ENCODE peak calls at places on chromosomes 2 and 18, in four cellular contexts. One of them, this sample, is unnamed.
A peak's percentile ranks its signal among the peaks of the same experiment; 100 is the strongest.

GRCh38 chr18:13242797-13243196 is 24.2 kb downstream of the LDLRAD4 start:
- DNase-seq in HCT116: no peak
- DNase-seq in HepG2: no peak
- DNase-seq in K562: no peak
- DNase-seq in this sample: no peak

GRCh38 chr18:73283032-73283431 is 415.2 kb upstream of the NETO1 start:
- DNase-seq in HCT116: no peak
- DNase-seq in HepG2: no peak
- DNase-seq in K562: no peak
- DNase-seq in this sample: no peak

GRCh38 chr2:95231723-95232122 is 24.4 kb downstream of the ZNF892 start:
- DNase-seq in HCT116: peak; percentile 66
- DNase-seq in HepG2: peak; percentile 85
- DNase-seq in K562: peak; percentile 69
- DNase-seq in this sample: peak; percentile 90

GRCh38 chr2:129443235-129443884 is 536.1 kb upstream of the RAB6C start:
- DNase-seq in HCT116: peak; percentile 60
- DNase-seq in HepG2: no peak
- DNase-seq in K562: no peak
- DNase-seq in this sample: no peak

GRCh38 chr2:86064006-86064405 is 41.7 kb downstream of the POLR1A start:
- DNase-seq in HCT116: no peak
- DNase-seq in HepG2: no peak
- DNase-seq in K562: no peak
- DNase-seq in this sample: no peak

GRCh38 chr2:164523026-164523425 is 98.3 kb downstream of the GRB14 start:
- DNase-seq in HCT116: no peak
- DNase-seq in HepG2: no peak
- DNase-seq in K562: no peak
- DNase-seq in this sample: no peak

GRCh38 chr2:96599941-96600340 is 38.2 kb downstream of the KANSL3 start:
- DNase-seq in HCT116: no peak
- DNase-seq in HepG2: no peak
- DNase-seq in K562: no peak
- DNase-seq in this sample: no peak

GRCh38 chr18:74898965-74899364 is 301.3 kb downstream of the ZNF407 start:
- DNase-seq in HCT116: no peak
- DNase-seq in HepG2: peak; percentile 6
- DNase-seq in K562: no peak
- DNase-seq in this sample: no peak

GRCh38 chr2:187915810-187916209 is 361.6 kb upstream of the TFPI start:
- DNase-seq in HCT116: no peak
- DNase-seq in HepG2: no peak
- DNase-seq in K562: no peak
- DNase-seq in this sample: no peak

GRCh38 chr2:106104332-106105062 is 89.6 kb downstream of the UXS1 start:
- DNase-seq in HCT116: peak; percentile 44
- DNase-seq in HepG2: peak; percentile 72
- DNase-seq in K562: peak; percentile 76
- DNase-seq in this sample: peak; percentile 67

GRCh38 chr2:83874066-83874465 is 585.0 kb downstream of the SUCLG1 start:
- DNase-seq in HCT116: no peak
- DNase-seq in HepG2: no peak
- DNase-seq in K562: no peak
- DNase-seq in this sample: no peak

GRCh38 chr2:208025037-208025813 is at the start of gene PLEKHM3:
- DNase-seq in HCT116: peak; percentile 71
- DNase-seq in HepG2: peak; percentile 75
- DNase-seq in K562: peak; percentile 66
- DNase-seq in this sample: no peak

GRCh38 chr2:21772624-21773023 is 648.9 kb downstream of the TDRD15 start:
- DNase-seq in HCT116: no peak
- DNase-seq in HepG2: no peak
- DNase-seq in K562: no peak
- DNase-seq in this sample: no peak

GRCh38 chr2:62219407-62220159 is 23.7 kb downstream of the B3GNT2 start:
- DNase-seq in HCT116: no peak
- DNase-seq in HepG2: no peak
- DNase-seq in K562: no peak
- DNase-seq in this sample: no peak

GRCh38 chr2:188986839-188987238 is 12.7 kb downstream of the COL3A1 start:
- DNase-seq in HCT116: no peak
- DNase-seq in HepG2: no peak
- DNase-seq in K562: no peak
- DNase-seq in this sample: no peak

GRCh38 chr2:235092433-235092832 is 140.6 kb downstream of the SH3BP4 start:
- DNase-seq in HCT116: no peak
- DNase-seq in HepG2: no peak
- DNase-seq in K562: no peak
- DNase-seq in this sample: no peak

GRCh38 chr2:27638709-27639108 is 9.9 kb downstream of the GPN1 start:
- DNase-seq in HCT116: no peak
- DNase-seq in HepG2: no peak
- DNase-seq in K562: no peak
- DNase-seq in this sample: no peak

GRCh38 chr2:230575640-230576324 is 136.9 kb upstream of the CAB39 start:
- DNase-seq in HCT116: peak; percentile 35
- DNase-seq in HepG2: no peak
- DNase-seq in K562: peak; percentile 72
- DNase-seq in this sample: no peak

GRCh38 chr2:106566050-106566449 is 78.9 kb downstream of the CD8B2 start:
- DNase-seq in HCT116: no peak
- DNase-seq in HepG2: peak; percentile 21
- DNase-seq in K562: no peak
- DNase-seq in this sample: no peak

GRCh38 chr2:138708682-138709241 is 71.4 kb downstream of the NXPH2 start:
- DNase-seq in HCT116: no peak
- DNase-seq in HepG2: no peak
- DNase-seq in K562: no peak
- DNase-seq in this sample: no peak

GRCh38 chr2:182868423-182868822 is 2.0 kb upstream of the FRZB start:
- DNase-seq in HCT116: no peak
- DNase-seq in HepG2: no peak
- DNase-seq in K562: no peak
- DNase-seq in this sample: no peak

GRCh38 chr2:44945676-44946427 is 4.3 kb downstream of the SIX3 start:
- DNase-seq in HCT116: no peak
- DNase-seq in HepG2: no peak
- DNase-seq in K562: no peak
- DNase-seq in this sample: no peak

GRCh38 chr2:126358122-126358521 is 297.8 kb upstream of the GYPC start:
- DNase-seq in HCT116: no peak
- DNase-seq in HepG2: no peak
- DNase-seq in K562: no peak
- DNase-seq in this sample: no peak
- TF ChIP-seq FOSL1 in HCT116: no peak
- TF ChIP-seq FOSL1 in HepG2: no peak
- TF ChIP-seq FOSL1 in K562: no peak
- TF ChIP-seq FOSL1 in this sample: no peak

GRCh38 chr2:239598011-239598731 is 197.4 kb upstream of the HDAC4 start:
- DNase-seq in HCT116: no peak
- DNase-seq in HepG2: no peak
- DNase-seq in K562: no peak
- DNase-seq in this sample: no peak
- TF ChIP-seq FOSL1 in HCT116: no peak
- TF ChIP-seq FOSL1 in HepG2: no peak
- TF ChIP-seq FOSL1 in K562: no peak
- TF ChIP-seq FOSL1 in this sample: no peak

GRCh38 chr2:128214251-128214650 is 104.4 kb downstream of the HS6ST1 start:
- DNase-seq in HCT116: no peak
- DNase-seq in HepG2: no peak
- DNase-seq in K562: no peak
- DNase-seq in this sample: no peak

GRCh38 chr2:128217671-128218070 is 101.0 kb downstream of the HS6ST1 start:
- DNase-seq in HCT116: no peak
- DNase-seq in HepG2: no peak
- DNase-seq in K562: no peak
- DNase-seq in this sample: no peak

GRCh38 chr2:128214866-128215460 is 103.7 kb downstream of the HS6ST1 start:
- DNase-seq in HCT116: no peak
- DNase-seq in HepG2: no peak
- DNase-seq in K562: no peak
- DNase-seq in this sample: no peak

GRCh38 chr2:128219891-128220290 is 98.8 kb downstream of the HS6ST1 start:
- DNase-seq in HCT116: no peak
- DNase-seq in HepG2: no peak
- DNase-seq in K562: no peak
- DNase-seq in this sample: no peak

DNA sequence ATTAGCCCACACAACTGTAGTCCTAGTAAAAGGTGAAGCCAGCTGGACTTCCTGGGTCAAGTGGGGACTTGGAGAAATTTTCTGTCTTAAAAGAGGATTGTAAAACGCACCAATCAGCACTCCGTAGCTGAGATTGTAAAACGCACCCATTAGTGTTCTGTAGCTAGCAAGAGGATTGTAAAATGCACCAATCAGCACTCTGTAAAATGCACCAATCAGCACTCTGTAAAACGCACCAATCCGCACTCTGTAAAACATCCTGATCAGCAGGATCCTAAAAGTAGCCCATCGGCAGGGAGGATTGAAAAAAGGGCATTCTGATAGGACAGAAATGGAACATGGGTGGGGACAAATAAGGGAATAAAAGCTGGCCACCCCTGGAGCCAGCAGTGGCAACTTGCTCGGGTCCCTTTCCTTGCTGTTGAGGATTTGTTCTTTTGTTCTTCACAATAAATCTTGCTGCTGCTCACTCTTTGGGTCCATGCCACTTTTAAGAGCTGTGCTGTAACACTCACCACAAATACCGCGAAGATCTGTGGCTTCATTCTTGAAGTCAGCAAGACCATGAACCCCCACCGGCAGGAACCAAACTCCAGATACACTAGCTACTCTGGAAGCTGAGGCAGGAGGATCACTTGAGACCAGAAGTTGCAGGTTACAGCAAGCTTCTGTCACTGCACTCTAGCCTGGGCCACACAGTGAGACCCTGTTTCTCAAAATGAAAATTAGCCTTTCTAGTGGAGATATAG is 102.6 kb downstream of the HS6ST1 start:
- DNase-seq in HCT116: no peak
- DNase-seq in HepG2: no peak
- DNase-seq in K562: no peak
- DNase-seq in this sample: no peak
- TF ChIP-seq FOSL1 in HCT116: no peak
- TF ChIP-seq FOSL1 in HepG2: no peak
- TF ChIP-seq FOSL1 in K562: no peak
- TF ChIP-seq FOSL1 in this sample: no peak

GRCh38 chr18:71040161-71040560 is 751.3 kb downstream of the SOCS6 start:
- DNase-seq in HCT116: no peak
- DNase-seq in HepG2: no peak
- DNase-seq in K562: no peak
- DNase-seq in this sample: no peak

GRCh38 chr18:71038196-71038595 is 749.4 kb downstream of the SOCS6 start:
- DNase-seq in HCT116: no peak
- DNase-seq in HepG2: no peak
- DNase-seq in K562: no peak
- DNase-seq in this sample: no peak

DNA sequence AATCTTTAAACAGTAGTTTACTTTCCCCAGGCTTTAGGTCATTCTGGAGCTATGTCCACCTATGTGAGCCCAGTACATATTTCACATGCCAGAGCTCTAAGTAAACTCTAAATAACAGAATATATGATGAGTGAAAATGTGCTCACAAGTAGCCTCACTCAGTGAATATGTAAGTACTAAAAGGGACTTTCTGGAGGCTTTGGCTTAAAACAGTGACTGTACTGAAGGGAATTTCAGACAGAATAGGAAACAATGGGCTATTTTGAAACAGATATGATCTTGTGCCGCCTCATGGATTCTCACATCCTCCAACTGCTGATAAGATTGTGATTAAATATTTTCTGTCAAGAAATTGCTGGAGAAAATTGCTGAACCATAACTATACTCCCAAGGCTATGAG is 747.9 kb downstream of the SOCS6 start:
- DNase-seq in HCT116: no peak
- DNase-seq in HepG2: peak; percentile 16
- DNase-seq in K562: no peak
- DNase-seq in this sample: no peak
- TF ChIP-seq FOSL1 in HCT116: no peak
- TF ChIP-seq FOSL1 in HepG2: no peak
- TF ChIP-seq FOSL1 in K562: no peak
- TF ChIP-seq FOSL1 in this sample: no peak